ENCODE peak calls at places on chromosomes 5 and 9, in seven cellular contexts. J is IMR-90, A is tibial nerve, P is heart left ventricle, D is prostate gland, F is transverse colon, X is breast epithelium. M is an unnamed sample.

GRCh38 chr5:52063186-52063585 is 679.9 kb downstream of the ISL1 start:
- DNase-seq in P (no peak), F (no peak), D (no peak), J (no peak), X (no peak), A (no peak), M (no peak)

GRCh38 chr5:87899109-87900100 is 369.2 kb downstream of the TMEM161B start:
- DNase-seq in P (peak), J (no peak), D (no peak), X (no peak), F (no peak), A (peak), M (peak)

GRCh38 chr9:115597330-115597729 is 479.4 kb upstream of the TNC start:
- DNase-seq in P (no peak), A (no peak), X (no peak), F (no peak), D (no peak), J (no peak), M (no peak)

GRCh38 chr9:118651511-118651910 is 717.7 kb downstream of the BRINP1 start:
- DNase-seq in J (no peak), P (no peak), F (no peak), A (no peak), D (no peak), X (no peak), M (no peak)

GRCh38 chr5:160655717-160656116 is 196.3 kb downstream of the ATP10B start:
- DNase-seq in P (no peak), F (peak), J (no peak), D (no peak), A (no peak), X (no peak), M (no peak)

GRCh38 chr5:21391506-21391905 is 1403.5 kb upstream of the CDH18 start:
- DNase-seq in J (peak), F (no peak), P (no peak), D (no peak), X (no peak), A (no peak), M (no peak)

GRCh38 chr5:142141463-142141862 is 32.9 kb downstream of the NDFIP1 start:
- DNase-seq in P (no peak), A (no peak), D (no peak), X (no peak), F (no peak), J (no peak), M (no peak)

GRCh38 chr5:103249068-103249467 is 9.5 kb upstream of the MACIR start:
- DNase-seq in A (no peak), F (no peak), D (no peak), X (no peak), P (no peak), J (no peak), M (no peak)

GRCh38 chr9:130297371-130297770 is 31.8 kb downstream of the HMCN2 start:
- DNase-seq in J (no peak), F (no peak), X (no peak), A (no peak), P (peak), D (no peak), M (no peak)

GRCh38 chr5:83577036-83577636 is 105.6 kb downstream of the VCAN start:
- DNase-seq in J (peak), A (no peak), F (peak), X (no peak), D (no peak), P (no peak), M (no peak)

GRCh38 chr5:180689071-180689694 is 39.8 kb upstream of the FLT4 start:
- DNase-seq in D (no peak), X (no peak), A (no peak), J (no peak), F (no peak), P (no peak), M (no peak)

GRCh38 chr5:307306-307705 is 14.2 kb upstream of the AHRR start:
- DNase-seq in J (no peak), D (no peak), A (no peak), F (no peak), P (no peak), X (no peak), M (no peak)

GRCh38 chr9:75993434-75993833 is 103.0 kb downstream of the PCSK5 start:
- DNase-seq in P (no peak), F (no peak), D (no peak), J (peak), X (no peak), A (no peak), M (no peak)

GRCh38 chr5:86631165-86631564 is 13.4 kb downstream of the COX7C start:
- DNase-seq in X (no peak), D (no peak), P (no peak), A (no peak), J (no peak), F (no peak), M (no peak)

GRCh38 chr5:157312492-157312891 is 46.6 kb downstream of the CYFIP2 start:
- DNase-seq in J (peak), P (peak), D (peak), A (no peak), F (peak), X (no peak), M (peak)

GRCh38 chr9:131712151-131712716 is 27.6 kb downstream of the RAPGEF1 start:
- DNase-seq in P (no peak), X (no peak), F (no peak), A (no peak), J (no peak), D (no peak), M (peak)

GRCh38 chr5:116320486-116320885 is 235.7 kb downstream of the COMMD10 start:
- DNase-seq in X (no peak), A (no peak), F (no peak), P (no peak), D (no peak), J (peak), M (no peak)

GRCh38 chr5:35009657-35010056 is 38.1 kb downstream of the AGXT2 start:
- DNase-seq in D (no peak), P (no peak), F (no peak), X (no peak), A (no peak), J (peak), M (no peak)

GRCh38 chr5:60387041-60387440 is 312.9 kb downstream of the DEPDC1B start:
- DNase-seq in A (no peak), F (no peak), P (no peak), X (no peak), J (no peak), D (no peak), M (no peak)

GRCh38 chr5:472076-472655 is 29.2 kb downstream of the EXOC3 start:
- DNase-seq in X (peak), F (peak), A (no peak), P (peak), J (no peak), D (no peak), M (peak)

GRCh38 chr5:163185315-163185714 is 252.1 kb upstream of the CCNG1 start:
- DNase-seq in P (no peak), D (no peak), F (no peak), A (no peak), J (no peak), X (no peak), M (no peak)

GRCh38 chr5:93632327-93632726 is 49.3 kb downstream of the NR2F1 start:
- DNase-seq in X (no peak), D (no peak), A (no peak), P (no peak), F (no peak), J (peak), M (no peak)
- TF ChIP-seq POLR2A in X (no peak), D (no peak), A (no peak), P (no peak), F (no peak), J (no peak), M (no peak)

GRCh38 chr9:297104-297794 is 82.6 kb downstream of the DOCK8 start:
- DNase-seq in X (peak), J (no peak), F (peak), P (peak), D (peak), A (no peak), M (no peak)
- H3K4me3 ChIP-seq in X (no peak), J (no peak), F (no peak), P (no peak), D (no peak), A (no peak), M (no peak)

GRCh38 chr5:131789765-131790164 is 7.1 kb downstream of the FNIP1 start:
- DNase-seq in J (no peak), P (no peak), D (no peak), F (no peak), X (no peak), A (no peak), M (no peak)

GRCh38 chr5:131786036-131786435 is 10.8 kb downstream of the FNIP1 start:
- DNase-seq in J (no peak), D (no peak), P (no peak), A (no peak), F (no peak), X (no peak), M (no peak)

GRCh38 chr5:131783874-131784273 is 12.9 kb downstream of the FNIP1 start:
- DNase-seq in A (no peak), P (no peak), J (no peak), D (no peak), X (no peak), F (no peak), M (no peak)

GRCh38 chr5:131787736-131788135 is 9.1 kb downstream of the FNIP1 start:
- DNase-seq in J (no peak), P (no peak), F (no peak), A (no peak), X (no peak), D (no peak), M (no peak)

GRCh38 chr5:131786900-131787692 is 9.7 kb downstream of the FNIP1 start:
- DNase-seq in A (no peak), J (no peak), X (no peak), F (no peak), P (no peak), D (no peak), M (no peak)
- TF ChIP-seq POLR2A in A (no peak), J (no peak), X (no peak), F (no peak), P (no peak), D (no peak), M (no peak)

GRCh38 chr9:69175488-69175872 is 1.4 kb downstream of the TJP2 start:
- DNase-seq in J (no peak), F (no peak), P (no peak), X (no peak), A (no peak), D (no peak), M (no peak)
- H3K4me3 ChIP-seq in J (peak), F (no peak), P (no peak), X (peak), A (peak), D (no peak), M (no peak)

GRCh38 chr9:137174722-137175293 is 3.0 kb upstream of the TMEM210 start:
- DNase-seq in A (no peak), F (no peak), J (no peak), P (no peak), X (no peak), D (no peak), M (no peak)

GRCh38 chr9:137173795-137174664 is 2.2 kb upstream of the TMEM210 start:
- DNase-seq in F (no peak), A (no peak), X (no peak), P (no peak), J (no peak), D (no peak), M (no peak)

GRCh38 chr9:137176302-137177182 is 4.7 kb upstream of the TMEM210 start:
- DNase-seq in A (no peak), J (peak), X (no peak), F (peak), D (peak), P (no peak), M (no peak)

GRCh38 chr9:137172907-137173794 is 1.3 kb upstream of the TMEM210 start:
- DNase-seq in F (no peak), X (peak), J (no peak), A (no peak), D (peak), P (no peak), M (no peak)

GRCh38 chr9:137175345-137175961 is 3.6 kb upstream of the TMEM210 start:
- DNase-seq in P (no peak), J (no peak), F (no peak), X (no peak), A (no peak), D (no peak), M (no peak)
- TF ChIP-seq POLR2A in P (no peak), J (no peak), F (no peak), X (no peak), A (no peak), D (no peak), M (no peak)

DNA sequence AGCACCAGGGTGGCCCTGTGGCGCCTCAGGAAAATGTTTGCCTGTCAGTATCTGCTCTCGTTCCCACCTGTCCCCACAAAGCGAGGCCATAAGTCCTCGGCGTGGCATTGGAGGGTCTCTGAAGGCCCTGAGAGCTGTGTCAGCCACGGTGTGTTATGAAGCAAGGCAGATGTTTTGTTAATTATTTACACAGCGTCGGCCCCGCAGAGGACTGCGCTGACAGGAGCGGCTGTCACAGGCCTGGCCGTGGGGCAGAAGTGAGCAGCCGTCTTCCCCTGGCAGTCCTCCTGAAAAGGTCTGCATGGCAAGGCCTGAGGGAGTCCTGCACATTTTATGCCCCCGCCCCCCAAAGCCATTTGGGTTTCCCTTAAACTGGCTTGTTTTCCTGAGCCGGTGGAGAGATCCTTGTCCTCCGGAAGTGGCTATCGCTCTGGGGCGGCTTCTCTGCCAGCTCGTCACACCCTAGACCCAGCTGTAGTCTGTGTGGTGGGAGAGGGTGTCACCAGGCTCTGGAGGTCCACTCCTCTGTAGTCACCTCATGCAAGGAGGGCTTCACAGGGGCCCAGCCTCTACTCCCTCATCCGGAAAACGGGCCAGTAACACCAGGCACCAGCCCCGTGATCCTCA is 6.2 kb downstream of the NEK6 start:
- DNase-seq in F (no peak), A (no peak), J (no peak), D (no peak), P (no peak), X (no peak), M (no peak)
- H3K4me3 ChIP-seq in F (no peak), A (no peak), J (no peak), D (no peak), P (no peak), X (peak), M (no peak)

GRCh38 chr9:93185261-93186150 is 1.6 kb downstream of the WNK2 start:
- DNase-seq in D (no peak), X (no peak), P (no peak), A (no peak), J (no peak), F (peak), M (no peak)

GRCh38 chr9:93184439-93185221 is 691 bp downstream of the WNK2 start:
- DNase-seq in P (no peak), D (no peak), X (no peak), A (no peak), J (no peak), F (peak), M (no peak)

GRCh38 chr9:93182572-93182971 is 1.4 kb upstream of the WNK2 start:
- DNase-seq in D (no peak), P (no peak), A (no peak), J (no peak), X (no peak), F (peak), M (no peak)

GRCh38 chr9:93183106-93183662 is 755 bp upstream of the WNK2 start:
- DNase-seq in F (no peak), J (no peak), X (no peak), P (no peak), A (no peak), D (no peak), M (no peak)

DNA sequence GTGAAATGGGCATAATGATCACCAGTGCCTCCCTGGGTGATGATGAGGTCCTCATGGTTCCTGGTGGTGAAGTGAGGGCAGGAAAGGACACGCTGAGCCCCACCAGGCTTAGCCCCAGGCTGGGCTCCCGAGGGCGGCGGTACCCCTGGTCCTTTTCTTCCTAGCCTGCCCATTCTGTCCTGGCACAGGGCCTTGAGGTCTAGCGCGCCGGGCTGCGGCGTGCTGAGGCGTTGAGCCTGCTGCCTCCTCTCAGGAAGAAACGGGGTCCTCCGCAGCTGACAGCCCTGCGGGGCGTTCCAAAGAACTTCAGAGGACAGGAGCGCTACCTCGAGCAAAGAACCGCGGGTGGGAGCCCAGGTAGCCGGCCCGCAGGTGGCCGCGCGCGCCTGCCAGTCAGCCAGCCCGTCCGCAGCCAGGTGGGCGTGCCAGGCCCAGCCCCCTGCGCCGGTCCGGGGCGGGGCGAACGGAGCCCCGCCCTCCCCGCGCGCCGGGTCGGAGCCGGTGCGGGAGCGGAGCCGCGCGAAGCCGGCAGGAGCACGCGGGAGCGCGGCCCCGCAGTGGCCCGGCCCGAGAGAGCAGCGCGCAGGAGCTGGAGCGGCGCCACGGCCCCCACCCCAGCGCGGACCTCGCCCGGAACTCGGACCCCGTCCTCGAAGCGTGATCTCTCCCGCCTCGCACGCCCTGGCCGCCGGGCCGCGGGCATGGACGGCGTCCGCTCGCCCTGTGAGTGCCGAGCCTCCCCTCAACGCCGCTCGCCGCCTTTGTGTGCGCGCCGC is at the start of gene WNK2:
- DNase-seq in X (no peak), D (peak), F (peak), P (no peak), J (no peak), A (no peak), M (no peak)
- TF ChIP-seq POLR2A in X (no peak), D (peak), F (no peak), P (peak), J (no peak), A (no peak), M (no peak)

GRCh38 chr5:44770936-44771717 is 37.6 kb upstream of the MRPS30 start:
- DNase-seq in A (no peak), P (no peak), X (no peak), F (no peak), J (no peak), D (no peak), M (no peak)
- H3K4me3 ChIP-seq in A (no peak), P (no peak), X (no peak), F (no peak), J (no peak), D (no peak), M (no peak)

GRCh38 chr9:16970321-16970720 is 99.9 kb upstream of the BNC2 start:
- DNase-seq in D (no peak), X (no peak), J (no peak), P (no peak), F (no peak), A (no peak), M (no peak)
- TF ChIP-seq POLR2A in D (no peak), X (no peak), J (no peak), P (no peak), F (no peak), A (no peak), M (no peak)

GRCh38 chr5:67537439-67538342 is 341.1 kb upstream of the CD180 start:
- DNase-seq in J (no peak), A (no peak), D (no peak), F (no peak), P (no peak), X (no peak), M (no peak)
- H3K4me3 ChIP-seq in J (peak), A (peak), D (no peak), F (no peak), P (no peak), X (peak), M (no peak)